ENCODE peak calls at places on chromosomes 2 and 18, in seven cellular contexts. One of them, this sample, is unnamed.

GRCh38 chr2:229174794-229175529 is 96.1 kb downstream of the PID1 start:
- DNase-seq in iPS DF 19.7: no peak
- DNase-seq in NT2/D1: no peak
- DNase-seq in bronchial epithelial cell: peak; percentile 60
- DNase-seq in GM20000: no peak
- DNase-seq in activated T-helper 1 cell treated with anti-CD3 and anti-CD28 coated beads, Interleukin-12 subunit alpha, Interleukin-12 subunit beta, Interleukin-2, Interleukin-4 antibody, amounts not matched to agents 30 ng/mL and 10 ng/mL and 1 ng/mL, durations not matched to agents 14 hours and 24 hours and 36 hours: no peak
- DNase-seq in GM04504: no peak
- DNase-seq in this sample: no peak

GRCh38 chr2:11123856-11124759 is 31.2 kb upstream of the SLC66A3 start:
- DNase-seq in iPS DF 19.7: no peak
- DNase-seq in NT2/D1: peak; percentile 66
- DNase-seq in bronchial epithelial cell: peak; percentile 47
- DNase-seq in GM20000: peak; percentile 76
- DNase-seq in activated T-helper 1 cell treated with anti-CD3 and anti-CD28 coated beads, Interleukin-12 subunit alpha, Interleukin-12 subunit beta, Interleukin-2, Interleukin-4 antibody, amounts not matched to agents 30 ng/mL and 10 ng/mL and 1 ng/mL, durations not matched to agents 14 hours and 24 hours and 36 hours: peak; percentile 24
- DNase-seq in GM04504: peak; percentile 9
- DNase-seq in this sample: peak; percentile 67

GRCh38 chr18:61653823-61654551 is 238.8 kb downstream of the RNF152 start:
- DNase-seq in iPS DF 19.7: no peak
- DNase-seq in NT2/D1: no peak
- DNase-seq in bronchial epithelial cell: no peak
- DNase-seq in GM20000: no peak
- DNase-seq in activated T-helper 1 cell treated with anti-CD3 and anti-CD28 coated beads, Interleukin-12 subunit alpha, Interleukin-12 subunit beta, Interleukin-2, Interleukin-4 antibody, amounts not matched to agents 30 ng/mL and 10 ng/mL and 1 ng/mL, durations not matched to agents 14 hours and 24 hours and 36 hours: no peak
- DNase-seq in GM04504: no peak
- DNase-seq in this sample: no peak

GRCh38 chr18:10661333-10661732 is 135.5 kb downstream of the NAPG start:
- DNase-seq in iPS DF 19.7: no peak
- DNase-seq in NT2/D1: no peak
- DNase-seq in bronchial epithelial cell: peak; percentile 88
- DNase-seq in GM20000: no peak
- DNase-seq in activated T-helper 1 cell treated with anti-CD3 and anti-CD28 coated beads, Interleukin-12 subunit alpha, Interleukin-12 subunit beta, Interleukin-2, Interleukin-4 antibody, amounts not matched to agents 30 ng/mL and 10 ng/mL and 1 ng/mL, durations not matched to agents 14 hours and 24 hours and 36 hours: no peak
- DNase-seq in GM04504: peak; percentile 9
- DNase-seq in this sample: no peak

GRCh38 chr2:127410871-127411396 is 7.3 kb upstream of the PROC start:
- DNase-seq in iPS DF 19.7: no peak
- DNase-seq in NT2/D1: no peak
- DNase-seq in bronchial epithelial cell: peak; percentile 58
- DNase-seq in GM20000: peak; percentile 80
- DNase-seq in activated T-helper 1 cell treated with anti-CD3 and anti-CD28 coated beads, Interleukin-12 subunit alpha, Interleukin-12 subunit beta, Interleukin-2, Interleukin-4 antibody, amounts not matched to agents 30 ng/mL and 10 ng/mL and 1 ng/mL, durations not matched to agents 14 hours and 24 hours and 36 hours: no peak
- DNase-seq in GM04504: peak; percentile 76
- DNase-seq in this sample: no peak

GRCh38 chr2:191703079-191703725 is 25.3 kb downstream of the NABP1 start:
- DNase-seq in iPS DF 19.7: no peak
- DNase-seq in NT2/D1: no peak
- DNase-seq in bronchial epithelial cell: no peak
- DNase-seq in GM20000: no peak
- DNase-seq in activated T-helper 1 cell treated with anti-CD3 and anti-CD28 coated beads, Interleukin-12 subunit alpha, Interleukin-12 subunit beta, Interleukin-2, Interleukin-4 antibody, amounts not matched to agents 30 ng/mL and 10 ng/mL and 1 ng/mL, durations not matched to agents 14 hours and 24 hours and 36 hours: no peak
- DNase-seq in GM04504: no peak
- DNase-seq in this sample: no peak

GRCh38 chr2:8974001-8974400 is 29.5 kb downstream of the MBOAT2 start:
- DNase-seq in iPS DF 19.7: no peak
- DNase-seq in NT2/D1: no peak
- DNase-seq in bronchial epithelial cell: no peak
- DNase-seq in GM20000: no peak
- DNase-seq in activated T-helper 1 cell treated with anti-CD3 and anti-CD28 coated beads, Interleukin-12 subunit alpha, Interleukin-12 subunit beta, Interleukin-2, Interleukin-4 antibody, amounts not matched to agents 30 ng/mL and 10 ng/mL and 1 ng/mL, durations not matched to agents 14 hours and 24 hours and 36 hours: no peak
- DNase-seq in GM04504: no peak
- DNase-seq in this sample: no peak

GRCh38 chr2:12762976-12763375 is 46.2 kb downstream of the TRIB2 start:
- DNase-seq in iPS DF 19.7: no peak
- DNase-seq in NT2/D1: no peak
- DNase-seq in bronchial epithelial cell: no peak
- DNase-seq in GM20000: no peak
- DNase-seq in activated T-helper 1 cell treated with anti-CD3 and anti-CD28 coated beads, Interleukin-12 subunit alpha, Interleukin-12 subunit beta, Interleukin-2, Interleukin-4 antibody, amounts not matched to agents 30 ng/mL and 10 ng/mL and 1 ng/mL, durations not matched to agents 14 hours and 24 hours and 36 hours: no peak
- DNase-seq in GM04504: no peak
- DNase-seq in this sample: no peak

GRCh38 chr2:8224679-8225181 is 457.1 kb upstream of the ID2 start:
- DNase-seq in iPS DF 19.7: no peak
- DNase-seq in NT2/D1: no peak
- DNase-seq in bronchial epithelial cell: no peak
- DNase-seq in GM20000: no peak
- DNase-seq in activated T-helper 1 cell treated with anti-CD3 and anti-CD28 coated beads, Interleukin-12 subunit alpha, Interleukin-12 subunit beta, Interleukin-2, Interleukin-4 antibody, amounts not matched to agents 30 ng/mL and 10 ng/mL and 1 ng/mL, durations not matched to agents 14 hours and 24 hours and 36 hours: no peak
- DNase-seq in GM04504: no peak
- DNase-seq in this sample: no peak

GRCh38 chr18:45412577-45412976 is 202.7 kb upstream of the SLC14A2 start:
- DNase-seq in iPS DF 19.7: no peak
- DNase-seq in NT2/D1: no peak
- DNase-seq in bronchial epithelial cell: peak; percentile 91
- DNase-seq in GM20000: no peak
- DNase-seq in activated T-helper 1 cell treated with anti-CD3 and anti-CD28 coated beads, Interleukin-12 subunit alpha, Interleukin-12 subunit beta, Interleukin-2, Interleukin-4 antibody, amounts not matched to agents 30 ng/mL and 10 ng/mL and 1 ng/mL, durations not matched to agents 14 hours and 24 hours and 36 hours: no peak
- DNase-seq in GM04504: no peak
- DNase-seq in this sample: no peak

GRCh38 chr2:227134591-227134990 is 29.4 kb downstream of the COL4A4 start:
- DNase-seq in iPS DF 19.7: no peak
- DNase-seq in NT2/D1: no peak
- DNase-seq in bronchial epithelial cell: no peak
- DNase-seq in GM20000: no peak
- DNase-seq in activated T-helper 1 cell treated with anti-CD3 and anti-CD28 coated beads, Interleukin-12 subunit alpha, Interleukin-12 subunit beta, Interleukin-2, Interleukin-4 antibody, amounts not matched to agents 30 ng/mL and 10 ng/mL and 1 ng/mL, durations not matched to agents 14 hours and 24 hours and 36 hours: no peak
- DNase-seq in GM04504: no peak
- DNase-seq in this sample: no peak

This sample was measured in H54.